ENCODE peak calls at places on chromosomes 12 and 14, in seven cellular contexts. W is AG10803, R is mammary epithelial cell, D is Caco-2, V is spleen, I is uterus, P is cardiac muscle cell. L is an unnamed sample.
A peak's percentile ranks its signal among the peaks of the same experiment; 100 is the strongest.

GRCh38 chr12:78671295-78671694 is 193.3 kb upstream of the SYT1 start:
- DNase-seq in W (peak; percentile 33), R (peak; percentile 37), D (no peak), V (no peak), I (no peak), P (no peak), L (peak; percentile 88)

GRCh38 chr14:37763266-37763665 is 167.8 kb downstream of the TTC6 start:
- DNase-seq in W (no peak), R (no peak), D (no peak), V (no peak), I (no peak), P (no peak), L (no peak)

GRCh38 chr12:58458093-58458492 is 462.2 kb downstream of the LRIG3 start:
- DNase-seq in W (no peak), R (peak; percentile 16), D (no peak), V (no peak), I (no peak), P (no peak), L (no peak)

GRCh38 chr14:80809663-80810062 is 131.9 kb downstream of the CEP128 start:
- DNase-seq in W (no peak), R (no peak), D (no peak), V (no peak), I (no peak), P (no peak), L (no peak)

GRCh38 chr14:24238123-24238522 is 4.3 kb downstream of the TINF2 start:
- DNase-seq in W (no peak), R (peak; percentile 79), D (no peak), V (peak; percentile 62), I (no peak), P (no peak), L (no peak)

GRCh38 chr12:46675736-46676135 is 150.1 kb downstream of the SLC38A4 start:
- DNase-seq in W (peak; percentile 48), R (peak; percentile 36), D (no peak), V (no peak), I (no peak), P (peak; percentile 58), L (peak; percentile 71)

GRCh38 chr12:60539592-60539991 is 943.8 kb downstream of the SLC16A7 start:
- DNase-seq in W (peak; percentile 1), R (no peak), D (no peak), V (no peak), I (no peak), P (no peak), L (no peak)

GRCh38 chr12:25648460-25648859 is 95.4 kb upstream of the LMNTD1 start:
- DNase-seq in W (peak; percentile 55), R (peak; percentile 78), D (peak; percentile 51), V (no peak), I (no peak), P (peak; percentile 62), L (peak; percentile 68)

GRCh38 chr14:79992799-79993198 is 218.5 kb downstream of the DIO2 start:
- DNase-seq in W (no peak), R (no peak), D (no peak), V (no peak), I (no peak), P (peak; percentile 12), L (no peak)

GRCh38 chr12:119328111-119328510 is 6.4 kb upstream of the CCDC60 start:
- DNase-seq in W (no peak), R (no peak), D (peak; percentile 48), V (no peak), I (no peak), P (peak; percentile 46), L (no peak)

GRCh38 chr12:47860279-47860841 is 40.7 kb upstream of the HDAC7 start:
- DNase-seq in W (no peak), R (no peak), D (no peak), V (peak; percentile 4), I (no peak), P (no peak), L (no peak)

GRCh38 chr14:95196268-95196667 is 38.9 kb upstream of the DICER1 start:
- DNase-seq in W (no peak), R (no peak), D (no peak), V (no peak), I (no peak), P (peak; percentile 22), L (peak; percentile 18)

GRCh38 chr14:103296007-103296406 is 38.0 kb upstream of the EIF5 start:
- DNase-seq in W (peak; percentile 49), R (peak; percentile 63), D (no peak), V (no peak), I (no peak), P (peak; percentile 62), L (peak; percentile 26)

DNA sequence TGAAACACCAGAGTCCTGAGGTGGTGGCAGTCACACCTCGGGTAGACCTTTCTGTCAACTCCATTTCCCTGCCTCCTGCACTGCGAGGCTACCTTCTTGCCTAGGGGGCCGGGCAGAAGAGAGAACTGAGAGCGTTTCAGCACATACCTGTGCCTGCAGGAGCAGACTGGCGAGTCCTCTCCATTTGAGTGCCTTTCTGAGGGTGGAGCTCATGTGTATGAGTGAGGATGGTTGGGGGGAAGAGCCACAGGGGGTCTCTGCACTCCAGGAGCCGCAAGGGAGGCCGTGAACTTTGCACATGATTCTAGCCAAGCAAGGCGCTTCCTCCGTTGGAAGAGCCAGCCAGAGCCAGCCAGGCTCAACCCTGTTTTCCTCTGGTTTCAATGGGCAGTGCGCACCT is 31.0 kb upstream of the CCND2 start:
- DNase-seq in W (no peak), R (no peak), D (no peak), V (no peak), I (no peak), P (peak; percentile 6), L (no peak)
- TF ChIP-seq CTCF in W (no peak), R (no peak), D (no peak), V (no peak), I (no peak), P (no peak), L (no peak)

GRCh38 chr12:123807002-123807401 is 44.9 kb downstream of the DNAH10 start:
- DNase-seq in W (no peak), R (no peak), D (no peak), V (no peak), I (no peak), P (no peak), L (no peak)

GRCh38 chr12:123813349-123813748 is 51.2 kb downstream of the DNAH10 start:
- DNase-seq in W (peak; percentile 84), R (peak; percentile 12), D (no peak), V (no peak), I (no peak), P (no peak), L (peak; percentile 36)

GRCh38 chr12:123808167-123808566 is 46.1 kb downstream of the DNAH10 start:
- DNase-seq in W (peak; percentile 31), R (no peak), D (peak; percentile 49), V (no peak), I (no peak), P (peak; percentile 9), L (peak; percentile 15)

GRCh38 chr12:123805119-123805518 is 43.0 kb downstream of the DNAH10 start:
- DNase-seq in W (no peak), R (no peak), D (no peak), V (no peak), I (no peak), P (no peak), L (no peak)

GRCh38 chr12:123807670-123808069 is 45.6 kb downstream of the DNAH10 start:
- DNase-seq in W (peak; percentile 9), R (no peak), D (no peak), V (no peak), I (no peak), P (peak; percentile 21), L (no peak)
- H3K4me3 ChIP-seq in W (no peak overlapping the region), R (no peak overlapping the region), D (no peak overlapping the region), V (no peak overlapping the region), I (no peak overlapping the region), P (no peak overlapping the region), L (no peak overlapping the region)

DNA sequence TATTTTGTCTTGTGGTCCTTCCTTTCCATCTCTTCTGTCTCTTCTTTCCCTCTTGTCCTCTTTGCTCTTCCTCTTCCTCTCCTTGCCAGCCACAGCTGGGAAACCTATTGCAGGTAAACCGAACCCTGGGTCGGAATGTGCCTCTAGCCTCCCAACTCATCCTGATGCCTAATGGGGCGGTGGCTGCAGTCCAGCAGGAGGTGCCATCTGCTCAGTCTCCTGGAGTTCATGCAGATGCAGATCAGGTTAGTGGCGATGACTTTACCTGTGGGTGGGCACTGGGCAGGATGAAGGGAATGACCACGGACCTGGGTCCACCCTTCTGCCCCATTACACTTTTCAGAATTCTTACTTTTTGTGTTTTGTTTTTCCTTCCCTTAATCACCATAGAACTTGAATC is 8.2 kb downstream of the PHC1 start:
- DNase-seq in W (no peak), R (no peak), D (no peak), V (no peak), I (no peak), P (no peak), L (no peak)
- TF ChIP-seq CTCF in W (no peak), R (no peak), D (no peak), V (no peak), I (no peak), P (no peak), L (no peak)

GRCh38 chr14:74866708-74867389 is 9.1 kb downstream of the PROX2 start:
- DNase-seq in W (no peak), R (no peak), D (no peak), V (no peak), I (no peak), P (no peak), L (no peak)
- H3K4me3 ChIP-seq in W (no peak overlapping the region), R (no peak overlapping the region), D (no peak overlapping the region), V (no peak overlapping the region), I (no peak overlapping the region), P (no peak overlapping the region), L (no peak overlapping the region)

DNA sequence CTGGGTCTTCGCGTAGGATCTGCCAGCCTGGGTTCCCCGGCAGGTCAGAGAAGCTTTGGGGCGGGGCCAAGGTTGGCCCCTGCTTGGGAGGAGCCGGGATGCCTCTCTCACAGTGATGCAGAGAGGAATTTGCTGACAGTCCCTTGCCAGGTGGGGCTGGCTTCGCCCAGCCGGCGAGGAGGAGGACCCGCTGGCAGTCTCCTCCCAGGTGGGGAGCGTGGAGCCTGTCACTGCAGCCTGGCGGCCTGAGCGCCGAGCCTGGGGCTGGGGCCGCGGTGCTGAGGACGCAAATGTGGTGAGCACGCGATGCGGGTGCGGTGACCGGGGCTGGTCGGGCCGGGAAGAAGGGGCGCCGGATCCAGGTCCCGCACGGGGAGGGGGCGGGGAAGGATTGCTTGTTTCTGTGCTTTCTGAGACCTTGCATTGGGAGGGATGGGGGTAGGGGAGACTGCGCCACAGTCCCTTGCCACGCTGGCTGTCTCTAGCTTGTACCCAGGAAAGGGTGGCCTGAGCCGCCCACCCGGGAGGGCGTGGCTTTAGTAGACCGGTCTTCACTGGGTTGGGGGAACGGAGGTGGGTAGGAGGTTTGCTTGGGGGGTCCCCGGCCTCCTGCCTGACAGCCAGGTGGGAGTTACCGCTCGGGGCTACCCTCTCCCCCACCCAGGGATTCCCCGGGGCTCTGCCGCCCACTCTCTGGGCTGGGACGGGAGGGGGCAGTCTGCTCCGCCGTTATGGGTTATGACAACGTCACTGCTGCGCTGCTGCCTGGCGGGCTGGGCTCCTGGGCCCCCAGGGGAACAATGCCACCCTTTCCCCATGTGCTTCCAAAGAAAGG is at the start of gene TMEM63C:
- DNase-seq in W (no peak), R (peak; percentile 83), D (peak; percentile 93), V (peak; percentile 84), I (no peak), P (peak; percentile 84), L (no peak)
- TF ChIP-seq CTCF in W (no peak), R (no peak), D (peak; percentile 2), V (no peak), I (no peak), P (no peak), L (no peak)

L was measured in fibroblast of pulmonary artery.